ENCODE peak calls at places on chromosomes 16 and 17, in four cellular contexts. D is uterus, C is psoas muscle, E is esophagus muscularis mucosa. R is an unnamed sample.
A peak's percentile ranks its signal among the peaks of the same experiment; 100 is the strongest.

GRCh38 chr17:46772879-46773620 is 45.4 kb downstream of the WNT3 start:
- DNase-seq in C (no peak), E (no peak), D (no peak), R (no peak)

GRCh38 chr17:50129303-50129945 is 536 bp downstream of the SAMD14 start:
- DNase-seq in D (no peak), C (no peak), E (no peak), R (no peak)

GRCh38 chr16:23538919-23539278 is 18.3 kb downstream of the EARS2 start:
- DNase-seq in C (no peak), D (no peak), E (no peak), R (no peak)

GRCh38 chr17:48301002-48301401 is 129.0 kb downstream of the SKAP1 start:
- DNase-seq in C (no peak), D (no peak), E (no peak), R (no peak)

GRCh38 chr16:80259289-80259805 is 281.4 kb upstream of the DYNLRB2 start:
- DNase-seq in E (no peak), D (no peak), C (no peak), R (no peak)

GRCh38 chr17:57484081-57484666 is 227.9 kb downstream of the MSI2 start:
- DNase-seq in C (no peak), E (no peak), D (no peak), R (no peak)

GRCh38 chr16:53745753-53746258 is 41.9 kb downstream of the FTO start:
- DNase-seq in D (no peak), E (no peak), C (no peak), R (no peak)

GRCh38 chr16:10103096-10103495 is 79.1 kb downstream of the GRIN2A start:
- DNase-seq in D (no peak), E (no peak), C (no peak), R (no peak)

GRCh38 chr16:678209-678857 is 1.9 kb upstream of the STUB1 start:
- DNase-seq in D (no peak), E (no peak), C (no peak), R (no peak)

GRCh38 chr16:8517280-8517679 is 73.0 kb downstream of the TMEM114 start:
- DNase-seq in D (no peak), C (no peak), E (no peak), R (no peak)

GRCh38 chr17:56786989-56787482 is 46.7 kb downstream of the C17orf67 start:
- DNase-seq in E (no peak), D (peak; percentile 18), C (no peak), R (no peak)

GRCh38 chr17:64497565-64498035 is 746 bp upstream of the POLG2 start:
- DNase-seq in C (no peak), D (no peak), E (no peak), R (no peak)

GRCh38 chr16:85615014-85615851 is 2.1 kb downstream of the GSE1 start:
- DNase-seq in C (peak; percentile 52), D (no peak), E (no peak), R (peak; percentile 58)

GRCh38 chr16:64864232-64864803 is 257.5 kb downstream of the CDH11 start:
- DNase-seq in C (no peak), E (no peak), D (no peak), R (no peak)

GRCh38 chr16:917591-918061 is 53.2 kb downstream of the LMF1 start:
- DNase-seq in E (no peak), C (no peak), D (no peak), R (no peak)

GRCh38 chr17:59046192-59046591 is 60.5 kb downstream of the TRIM37 start:
- DNase-seq in C (no peak), E (no peak), D (no peak), R (no peak)

GRCh38 chr16:52353249-52353648 is 193.7 kb downstream of the TOX3 start:
- DNase-seq in C (no peak), D (no peak), E (no peak), R (no peak)

GRCh38 chr16:49615606-49616005 is 240.3 kb downstream of the ZNF423 start:
- DNase-seq in C (no peak), D (peak; percentile 9), E (no peak), R (no peak)

GRCh38 chr16:19005561-19006445 is 22.1 kb downstream of the TMC7 start:
- DNase-seq in E (no peak), C (peak; percentile 49), D (peak; percentile 34), R (peak; percentile 49)

GRCh38 chr16:11964761-11965539 is at the start of gene TNFRSF17:
- DNase-seq in E (no peak), D (no peak), C (no peak), R (no peak)

GRCh38 chr16:85627835-85628556 is 14.9 kb downstream of the GSE1 start:
- DNase-seq in C (no peak), D (no peak), E (no peak), R (peak; percentile 59)

GRCh38 chr17:17387017-17387416 is 83.8 kb downstream of the NT5M start:
- DNase-seq in D (no peak), C (no peak), E (no peak), R (no peak)

GRCh38 chr17:57247913-57248312 is 8.4 kb upstream of the MSI2 start:
- DNase-seq in E (no peak), C (no peak), D (no peak), R (no peak)

GRCh38 chr17:55740515-55741352 is 10.1 kb upstream of the PCTP start:
- DNase-seq in D (no peak), E (no peak), C (no peak), R (no peak)

GRCh38 chr16:86823895-86824671 is 245.7 kb downstream of the FOXL1 start:
- DNase-seq in D (no peak), E (no peak), C (no peak), R (no peak)

GRCh38 chr17:76077582-76078110 is 1.3 kb upstream of the ZACN start:
- DNase-seq in C (no peak), E (no peak), D (no peak), R (no peak)

GRCh38 chr16:52548261-52549010 is 1.5 kb upstream of the TOX3 start:
- DNase-seq in E (no peak), C (no peak), D (no peak), R (no peak)

GRCh38 chr17:27627514-27627913 is 3.5 kb upstream of the LGALS9 start:
- DNase-seq in D (no peak), C (no peak), E (no peak), R (no peak)

GRCh38 chr16:68492501-68493411 is 44.4 kb upstream of the SMPD3 start:
- DNase-seq in D (no peak), C (no peak), E (no peak), R (no peak)

DNA sequence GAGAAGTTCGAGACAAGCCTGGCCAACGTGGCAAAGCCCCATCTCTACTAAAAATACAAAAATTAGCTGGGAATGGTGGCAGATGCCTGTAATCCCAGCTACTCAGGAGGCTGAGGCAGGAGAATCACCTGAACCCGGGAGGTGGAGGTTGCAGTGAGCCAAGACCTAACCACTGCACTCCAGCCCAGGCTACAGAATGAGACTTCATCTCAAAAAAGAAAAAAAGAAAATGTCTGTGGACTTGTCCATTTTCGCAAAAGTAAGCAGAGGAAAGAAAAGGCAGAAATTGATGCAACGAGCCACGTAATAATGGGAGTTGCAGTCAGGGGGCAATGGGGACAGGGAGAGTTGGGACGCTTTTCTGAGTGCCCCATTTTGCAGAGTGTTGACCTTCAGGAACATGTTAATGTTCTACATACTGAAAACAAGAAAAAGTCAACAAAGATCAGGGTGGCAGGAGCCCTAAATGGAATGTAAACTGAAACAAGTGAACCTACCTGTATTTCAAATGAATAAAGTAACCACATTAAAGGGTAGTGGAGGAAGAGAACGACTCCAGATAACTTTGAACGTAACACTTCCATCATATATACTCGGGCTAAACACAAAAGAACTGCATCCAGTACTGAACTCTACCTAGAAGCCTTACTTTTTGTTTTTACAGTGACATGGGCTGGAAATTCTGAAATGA is 76.4 kb downstream of the CNGB1 start:
- DNase-seq in C (no peak), E (no peak), D (no peak), R (no peak)
- H3K4me1 ChIP-seq in C (no peaks in the 10 kb centered on the region), E (peaks cover 13% of the 10 kb centered on the region), D (no peaks in the 10 kb centered on the region), R (no peaks in the 10 kb centered on the region)

DNA sequence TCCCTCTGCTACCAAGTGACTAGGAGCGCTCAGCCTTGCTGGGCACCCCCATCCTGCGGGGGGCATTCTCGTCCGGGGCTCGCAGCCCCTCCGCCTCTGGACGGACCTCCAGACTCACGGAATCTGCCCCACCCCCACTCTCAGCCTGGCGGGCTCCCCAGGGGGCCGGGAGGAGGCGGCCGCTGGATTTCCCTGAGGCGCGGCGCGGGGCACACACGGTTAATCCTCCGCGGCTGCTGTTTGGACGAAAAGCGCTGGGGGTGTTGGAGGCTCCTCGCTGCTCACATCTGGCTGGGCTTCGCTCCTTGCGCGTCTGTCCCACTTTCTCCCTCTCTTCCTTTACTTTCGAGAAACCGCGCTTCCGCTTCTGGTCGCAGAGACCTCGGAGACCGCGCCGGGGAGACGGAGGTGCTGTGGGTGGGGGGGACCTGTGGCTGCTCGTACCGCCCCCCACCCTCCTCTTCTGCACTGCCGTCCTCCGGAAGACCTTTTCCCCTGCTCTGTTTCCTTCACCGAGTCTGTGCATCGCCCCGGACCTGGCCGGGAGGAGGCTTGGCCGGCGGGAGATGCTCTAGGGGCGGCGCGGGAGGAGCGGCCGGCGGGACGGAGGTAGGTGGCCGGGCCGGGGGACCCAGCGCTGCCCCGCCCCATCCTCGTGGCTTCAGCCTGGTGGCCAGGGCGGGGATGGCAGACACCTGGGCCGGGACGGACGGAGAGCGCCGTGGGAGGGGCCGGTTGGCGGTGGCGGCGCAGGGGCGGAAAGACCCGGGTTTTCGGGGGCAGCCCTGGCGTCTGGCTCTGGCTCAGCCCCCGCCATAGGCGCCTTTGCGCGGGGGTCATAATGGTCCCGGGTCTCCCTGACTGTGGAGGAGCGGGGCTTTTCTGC is at the start of gene C1QTNF1:
- DNase-seq in C (peak; percentile 59), D (no peak), E (no peak), R (peak; percentile 72)
- H3K4me1 ChIP-seq in C (peaks cover 46% of the 10 kb centered on the region), D (peaks cover 23% of the 10 kb centered on the region), E (peaks cover 91% of the 10 kb centered on the region), R (peaks cover 50% of the 10 kb centered on the region)

GRCh38 chr17:45277992-45278391 is 16.1 kb upstream of the SPATA32 start:
- DNase-seq in D (peak; percentile 47), E (no peak), C (no peak), R (no peak)

GRCh38 chr17:45277216-45277849 is 15.4 kb upstream of the SPATA32 start:
- DNase-seq in E (peak; percentile 97), D (peak; percentile 94), C (peak; percentile 92), R (peak; percentile 94)

GRCh38 chr17:45283711-45284110 is 21.8 kb upstream of the SPATA32 start:
- DNase-seq in C (no peak), E (no peak), D (no peak), R (no peak)

GRCh38 chr17:45282683-45283644 is 21.1 kb upstream of the SPATA32 start:
- DNase-seq in C (peak; percentile 78), E (no peak), D (no peak), R (peak; percentile 57)

GRCh38 chr17:45279898-45280297 is 18.0 kb upstream of the SPATA32 start:
- DNase-seq in D (no peak), E (no peak), C (no peak), R (no peak)
- H3K4me1 ChIP-seq in D (peaks cover 15% of the 10 kb centered on the region), E (peaks cover 86% of the 10 kb centered on the region), C (peaks cover 76% of the 10 kb centered on the region), R (peaks cover 49% of the 10 kb centered on the region)

GRCh38 chr17:10120749-10121148 is 77.7 kb downstream of the GAS7 start:
- DNase-seq in D (no peak), E (no peak), C (no peak), R (no peak)

GRCh38 chr17:10120113-10120485 is 78.3 kb downstream of the GAS7 start:
- DNase-seq in D (no peak), C (no peak), E (no peak), R (no peak)

GRCh38 chr17:10121971-10122707 is 76.3 kb downstream of the GAS7 start:
- DNase-seq in E (no peak), D (peak; percentile 53), C (no peak), R (peak; percentile 51)

GRCh38 chr17:10125761-10126553 is 72.4 kb downstream of the GAS7 start:
- DNase-seq in E (no peak), D (peak; percentile 57), C (no peak), R (no peak)

GRCh38 chr17:10123093-10123492 is 75.3 kb downstream of the GAS7 start:
- DNase-seq in D (no peak), E (no peak), C (no peak), R (no peak)
- H3K4me1 ChIP-seq in D (peaks cover 18% of the 10 kb centered on the region), E (peaks cover 86% of the 10 kb centered on the region), C (peaks cover under 1% of the 10 kb centered on the region), R (peaks cover 54% of the 10 kb centered on the region)